ENCODE peak calls at places on chromosomes 5 and 9, in eight cellular contexts. F is stimulated activated CD4-positive, alpha-beta T cell treated with anti-CD3 and anti-CD28 coated beads, TNF-alpha, amount 100 ng/mL, for 24 hours; C is stimulated activated effector memory CD8-positive, alpha-beta T cell treated with anti-CD3 and anti-CD28 coated beads, Interleukin-12 subunit alpha, Interleukin-12 subunit beta, amount 100 ng/mL, for 72 hours; Z is AG10803; Y is iris pigment epithelial cell; L is activated T-helper 9 cell treated with anti-CD3 and anti-CD28 coated beads, Interleukin-2, amount 50 U/mL, for 16 hours; U is trophoblast cell; V is tibial artery. I is an unnamed sample.

GRCh38 chr5:156473271-156473935 is 146.4 kb downstream of the SGCD start:
- DNase-seq in V (no peak), U (no peak), C (no peak), L (no peak), F (no peak), Z (peak; percentile 65), Y (no peak), I (no peak)

GRCh38 chr5:175800656-175801081 is 70.7 kb upstream of the CPLX2 start:
- DNase-seq in C (no peak), L (no peak), Z (peak; percentile 42), Y (peak; percentile 82), F (no peak), U (no peak), V (no peak), I (no peak)

GRCh38 chr5:33482335-33482734 is 41.6 kb downstream of the TARS1 start:
- DNase-seq in C (no peak), V (no peak), L (no peak), F (no peak), Z (no peak), Y (no peak), U (no peak), I (no peak)

GRCh38 chr5:169251685-169252084 is 49.3 kb downstream of the SLIT3 start:
- DNase-seq in Z (peak; percentile 78), V (no peak), U (no peak), Y (no peak), F (no peak), C (no peak), L (no peak), I (no peak)

GRCh38 chr5:124402144-124402581 is 344.3 kb downstream of the ZNF608 start:
- DNase-seq in V (no peak), C (no peak), F (no peak), Y (peak; percentile 7), L (no peak), U (no peak), Z (peak; percentile 56), I (no peak)

GRCh38 chr9:124384210-124384609 is 31.0 kb downstream of the PSMB7 start:
- DNase-seq in U (no peak), L (no peak), Z (no peak), Y (no peak), C (no peak), F (no peak), V (no peak), I (no peak)

GRCh38 chr5:179802950-179803562 is 3.6 kb downstream of the MGAT4B start:
- DNase-seq in L (no peak), F (no peak), Z (no peak), V (no peak), U (no peak), C (no peak), Y (no peak), I (no peak)

GRCh38 chr5:14034991-14035390 is 90.5 kb upstream of the DNAH5 start:
- DNase-seq in Z (no peak), L (no peak), C (no peak), F (no peak), Y (peak; percentile 24), V (no peak), U (no peak), I (no peak)

GRCh38 chr9:136021891-136022681 is 60.9 kb upstream of the UBAC1 start:
- DNase-seq in Z (no peak), C (no peak), U (no peak), F (no peak), L (no peak), V (no peak), Y (no peak), I (no peak)

GRCh38 chr9:128593856-128594255 is 41.5 kb downstream of the SPTAN1 start:
- DNase-seq in U (no peak), C (no peak), L (no peak), Y (no peak), V (no peak), Z (no peak), F (no peak), I (no peak)

GRCh38 chr5:13553896-13554295 is 390.6 kb downstream of the DNAH5 start:
- DNase-seq in U (no peak), Z (no peak), Y (peak; percentile 1), C (no peak), F (no peak), L (no peak), V (no peak), I (peak; percentile 9)

GRCh38 chr5:8907168-8907868 is 638.6 kb downstream of the SEMA5A start:
- DNase-seq in U (no peak), L (no peak), Y (peak; percentile 84), V (no peak), Z (peak; percentile 71), F (no peak), C (no peak), I (no peak)

I was measured in RPMI8226.